ENCODE peak calls at places on chromosomes 13 and 19, in seven cellular contexts. One of them, this sample, is unnamed.

GRCh38 chr19:17484520-17485180 is 14.3 kb downstream of the SLC27A1 start:
- DNase-seq in H9: no peak
- DNase-seq in iPS DF 6.9: no peak
- DNase-seq in CD8-positive, alpha-beta T cell: no peak
- DNase-seq in psoas muscle: no peak
- DNase-seq in tibial nerve: no peak
- DNase-seq in mesenchymal stem cell: no peak
- DNase-seq in this sample: no peak

GRCh38 chr19:44626067-44626624 is 12.8 kb downstream of the IGSF23 start:
- DNase-seq in CD8-positive, alpha-beta T cell: no peak
- DNase-seq in H9: no peak
- DNase-seq in iPS DF 6.9: no peak
- DNase-seq in mesenchymal stem cell: peak; percentile 84
- DNase-seq in tibial nerve: no peak
- DNase-seq in psoas muscle: no peak
- DNase-seq in this sample: peak; percentile 88

GRCh38 chr19:34499155-34499834 is 17.7 kb downstream of the WTIP start:
- DNase-seq in CD8-positive, alpha-beta T cell: no peak
- DNase-seq in psoas muscle: no peak
- DNase-seq in tibial nerve: no peak
- DNase-seq in mesenchymal stem cell: no peak
- DNase-seq in iPS DF 6.9: no peak
- DNase-seq in H9: no peak
- DNase-seq in this sample: no peak

GRCh38 chr13:46134961-46135522 is 30.2 kb upstream of the CPB2 start:
- DNase-seq in CD8-positive, alpha-beta T cell: no peak
- DNase-seq in H9: peak; percentile 48
- DNase-seq in mesenchymal stem cell: no peak
- DNase-seq in psoas muscle: no peak
- DNase-seq in iPS DF 6.9: peak; percentile 35
- DNase-seq in tibial nerve: no peak
- DNase-seq in this sample: no peak

GRCh38 chr13:49669735-49670309 is 21.5 kb downstream of the EBPL start:
- DNase-seq in CD8-positive, alpha-beta T cell: peak; percentile 15
- DNase-seq in H9: peak; percentile 72
- DNase-seq in iPS DF 6.9: no peak
- DNase-seq in mesenchymal stem cell: peak; percentile 82
- DNase-seq in psoas muscle: peak; percentile 65
- DNase-seq in tibial nerve: no peak
- DNase-seq in this sample: no peak

GRCh38 chr13:51733656-51734334 is 70.2 kb downstream of the DHRS12 start:
- DNase-seq in psoas muscle: no peak
- DNase-seq in CD8-positive, alpha-beta T cell: no peak
- DNase-seq in iPS DF 6.9: no peak
- DNase-seq in tibial nerve: no peak
- DNase-seq in mesenchymal stem cell: peak; percentile 41
- DNase-seq in H9: no peak
- DNase-seq in this sample: no peak

GRCh38 chr13:98504371-98504963 is 72.4 kb downstream of the STK24 start:
- DNase-seq in psoas muscle: no peak
- DNase-seq in CD8-positive, alpha-beta T cell: no peak
- DNase-seq in tibial nerve: no peak
- DNase-seq in iPS DF 6.9: no peak
- DNase-seq in H9: no peak
- DNase-seq in mesenchymal stem cell: no peak
- DNase-seq in this sample: no peak

GRCh38 chr19:48961051-48961649 is 4.0 kb upstream of the FTL start:
- DNase-seq in tibial nerve: no peak
- DNase-seq in mesenchymal stem cell: peak; percentile 37
- DNase-seq in CD8-positive, alpha-beta T cell: no peak
- DNase-seq in iPS DF 6.9: no peak
- DNase-seq in H9: no peak
- DNase-seq in psoas muscle: no peak
- DNase-seq in this sample: no peak

GRCh38 chr13:32969516-32969941 is 46.7 kb upstream of the KL start:
- DNase-seq in CD8-positive, alpha-beta T cell: no peak
- DNase-seq in H9: no peak
- DNase-seq in psoas muscle: no peak
- DNase-seq in tibial nerve: no peak
- DNase-seq in mesenchymal stem cell: peak; percentile 80
- DNase-seq in iPS DF 6.9: no peak
- DNase-seq in this sample: no peak

GRCh38 chr13:66210677-66211076 is 1019.5 kb downstream of the PCDH9 start:
- DNase-seq in H9: no peak
- DNase-seq in tibial nerve: no peak
- DNase-seq in psoas muscle: no peak
- DNase-seq in iPS DF 6.9: no peak
- DNase-seq in CD8-positive, alpha-beta T cell: no peak
- DNase-seq in mesenchymal stem cell: peak; percentile 88
- DNase-seq in this sample: no peak

GRCh38 chr13:41549491-41549890 is 92.1 kb downstream of the RGCC start:
- DNase-seq in mesenchymal stem cell: no peak
- DNase-seq in iPS DF 6.9: no peak
- DNase-seq in psoas muscle: no peak
- DNase-seq in tibial nerve: no peak
- DNase-seq in CD8-positive, alpha-beta T cell: no peak
- DNase-seq in H9: no peak
- DNase-seq in this sample: no peak

GRCh38 chr13:33636955-33637670 is 180.8 kb upstream of the RFC3 start:
- DNase-seq in psoas muscle: no peak
- DNase-seq in tibial nerve: no peak
- DNase-seq in H9: no peak
- DNase-seq in CD8-positive, alpha-beta T cell: no peak
- DNase-seq in iPS DF 6.9: no peak
- DNase-seq in mesenchymal stem cell: no peak
- DNase-seq in this sample: no peak

GRCh38 chr13:108828053-108828806 is 198.8 kb downstream of the MYO16 start:
- DNase-seq in CD8-positive, alpha-beta T cell: no peak
- DNase-seq in mesenchymal stem cell: no peak
- DNase-seq in tibial nerve: no peak
- DNase-seq in iPS DF 6.9: no peak
- DNase-seq in psoas muscle: no peak
- DNase-seq in H9: no peak
- DNase-seq in this sample: no peak

GRCh38 chr13:20870829-20871228 is 31.7 kb downstream of the XPO4 start:
- DNase-seq in mesenchymal stem cell: no peak
- DNase-seq in psoas muscle: no peak
- DNase-seq in H9: no peak
- DNase-seq in iPS DF 6.9: no peak
- DNase-seq in CD8-positive, alpha-beta T cell: no peak
- DNase-seq in tibial nerve: no peak
- DNase-seq in this sample: no peak

GRCh38 chr19:50661087-50661486 is 11.8 kb downstream of the C19orf81 start:
- DNase-seq in iPS DF 6.9: no peak
- DNase-seq in CD8-positive, alpha-beta T cell: no peak
- DNase-seq in psoas muscle: no peak
- DNase-seq in tibial nerve: no peak
- DNase-seq in H9: no peak
- DNase-seq in mesenchymal stem cell: no peak
- DNase-seq in this sample: no peak

GRCh38 chr19:3142292-3142670 is 6.4 kb downstream of the GNA15 start:
- DNase-seq in mesenchymal stem cell: peak; percentile 88
- DNase-seq in CD8-positive, alpha-beta T cell: no peak
- DNase-seq in tibial nerve: no peak
- DNase-seq in H9: no peak
- DNase-seq in psoas muscle: no peak
- DNase-seq in iPS DF 6.9: no peak
- DNase-seq in this sample: peak; percentile 75

GRCh38 chr13:107842562-107843180 is 372.7 kb downstream of the LIG4 start:
- DNase-seq in iPS DF 6.9: no peak
- DNase-seq in psoas muscle: no peak
- DNase-seq in tibial nerve: no peak
- DNase-seq in H9: no peak
- DNase-seq in mesenchymal stem cell: peak; percentile 72
- DNase-seq in CD8-positive, alpha-beta T cell: no peak
- DNase-seq in this sample: no peak

GRCh38 chr13:60051754-60052153 is 112.0 kb downstream of the DIAPH3 start:
- DNase-seq in CD8-positive, alpha-beta T cell: no peak
- DNase-seq in iPS DF 6.9: no peak
- DNase-seq in mesenchymal stem cell: no peak
- DNase-seq in tibial nerve: no peak
- DNase-seq in H9: no peak
- DNase-seq in psoas muscle: no peak
- DNase-seq in this sample: no peak

GRCh38 chr19:35643255-35644205 is 2.0 kb downstream of the ETV2 start:
- DNase-seq in iPS DF 6.9: no peak
- DNase-seq in H9: peak; percentile 94
- DNase-seq in mesenchymal stem cell: peak; percentile 88
- DNase-seq in tibial nerve: peak; percentile 41
- DNase-seq in psoas muscle: peak; percentile 85
- DNase-seq in CD8-positive, alpha-beta T cell: peak; percentile 75
- DNase-seq in this sample: peak; percentile 86

GRCh38 chr13:42420304-42420703 is 148.4 kb downstream of the AKAP11 start:
- DNase-seq in CD8-positive, alpha-beta T cell: no peak
- DNase-seq in iPS DF 6.9: no peak
- DNase-seq in mesenchymal stem cell: no peak
- DNase-seq in psoas muscle: no peak
- DNase-seq in H9: no peak
- DNase-seq in tibial nerve: no peak
- DNase-seq in this sample: no peak

GRCh38 chr19:47176627-47177090 is 46.0 kb downstream of the SAE1 start:
- DNase-seq in iPS DF 6.9: no peak
- DNase-seq in mesenchymal stem cell: peak; percentile 92
- DNase-seq in psoas muscle: no peak
- DNase-seq in tibial nerve: no peak
- DNase-seq in H9: no peak
- DNase-seq in CD8-positive, alpha-beta T cell: peak; percentile 40
- DNase-seq in this sample: no peak

GRCh38 chr19:47663911-47664771 is 49.1 kb upstream of the EHD2 start:
- DNase-seq in H9: no peak
- DNase-seq in iPS DF 6.9: no peak
- DNase-seq in psoas muscle: peak; percentile 83
- DNase-seq in mesenchymal stem cell: peak; percentile 99
- DNase-seq in CD8-positive, alpha-beta T cell: no peak
- DNase-seq in tibial nerve: peak; percentile 51
- DNase-seq in this sample: no peak

GRCh38 chr19:29704562-29705558 is 10.2 kb downstream of the C19orf12 start:
- DNase-seq in mesenchymal stem cell: no peak
- DNase-seq in CD8-positive, alpha-beta T cell: no peak
- DNase-seq in iPS DF 6.9: no peak
- DNase-seq in psoas muscle: no peak
- DNase-seq in H9: no peak
- DNase-seq in tibial nerve: no peak
- DNase-seq in this sample: no peak
- H3K27ac ChIP-seq in mesenchymal stem cell: no peak overlapping the region
- H3K27ac ChIP-seq in CD8-positive, alpha-beta T cell: no peak overlapping the region
- H3K27ac ChIP-seq in iPS DF 6.9: no peak overlapping the region
- H3K27ac ChIP-seq in psoas muscle: no peak overlapping the region
- H3K27ac ChIP-seq in H9: no peak overlapping the region
- H3K27ac ChIP-seq in tibial nerve: no peak overlapping the region
- H3K27ac ChIP-seq in this sample: no peak overlapping the region

GRCh38 chr19:53332484-53332883 is 1.1 kb upstream of the ZNF845 start:
- DNase-seq in tibial nerve: no peak
- DNase-seq in mesenchymal stem cell: no peak
- DNase-seq in psoas muscle: no peak
- DNase-seq in iPS DF 6.9: no peak
- DNase-seq in CD8-positive, alpha-beta T cell: no peak
- DNase-seq in H9: no peak
- DNase-seq in this sample: no peak

GRCh38 chr19:53328967-53329366 is 4.6 kb upstream of the ZNF845 start:
- DNase-seq in psoas muscle: peak; percentile 83
- DNase-seq in tibial nerve: no peak
- DNase-seq in H9: peak; percentile 48
- DNase-seq in mesenchymal stem cell: no peak
- DNase-seq in iPS DF 6.9: no peak
- DNase-seq in CD8-positive, alpha-beta T cell: no peak
- DNase-seq in this sample: no peak

GRCh38 chr19:53333071-53333465 is 481 bp upstream of the ZNF845 start:
- DNase-seq in mesenchymal stem cell: no peak
- DNase-seq in H9: peak; percentile 84
- DNase-seq in psoas muscle: peak; percentile 66
- DNase-seq in tibial nerve: no peak
- DNase-seq in iPS DF 6.9: no peak
- DNase-seq in CD8-positive, alpha-beta T cell: peak; percentile 27
- DNase-seq in this sample: no peak

GRCh38 chr19:53333466-53334449 is at the start of gene ZNF845:
- DNase-seq in CD8-positive, alpha-beta T cell: peak; percentile 96
- DNase-seq in H9: peak; percentile 95
- DNase-seq in tibial nerve: peak; percentile 90
- DNase-seq in mesenchymal stem cell: peak; percentile 90
- DNase-seq in iPS DF 6.9: peak; percentile 43
- DNase-seq in psoas muscle: peak; percentile 95
- DNase-seq in this sample: peak; percentile 94
- H3K27ac ChIP-seq in CD8-positive, alpha-beta T cell: peak within 1 kb of the TSS; percentile 66
- H3K27ac ChIP-seq in H9: peak within 1 kb of the TSS; percentile 25
- H3K27ac ChIP-seq in tibial nerve: peak within 1 kb of the TSS; percentile 78
- H3K27ac ChIP-seq in mesenchymal stem cell: peak within 1 kb of the TSS; percentile 67
- H3K27ac ChIP-seq in iPS DF 6.9: no peak within 1 kb of the TSS
- H3K27ac ChIP-seq in psoas muscle: peak within 1 kb of the TSS; percentile 53
- H3K27ac ChIP-seq in this sample: peak within 1 kb of the TSS; percentile 31

DNA sequence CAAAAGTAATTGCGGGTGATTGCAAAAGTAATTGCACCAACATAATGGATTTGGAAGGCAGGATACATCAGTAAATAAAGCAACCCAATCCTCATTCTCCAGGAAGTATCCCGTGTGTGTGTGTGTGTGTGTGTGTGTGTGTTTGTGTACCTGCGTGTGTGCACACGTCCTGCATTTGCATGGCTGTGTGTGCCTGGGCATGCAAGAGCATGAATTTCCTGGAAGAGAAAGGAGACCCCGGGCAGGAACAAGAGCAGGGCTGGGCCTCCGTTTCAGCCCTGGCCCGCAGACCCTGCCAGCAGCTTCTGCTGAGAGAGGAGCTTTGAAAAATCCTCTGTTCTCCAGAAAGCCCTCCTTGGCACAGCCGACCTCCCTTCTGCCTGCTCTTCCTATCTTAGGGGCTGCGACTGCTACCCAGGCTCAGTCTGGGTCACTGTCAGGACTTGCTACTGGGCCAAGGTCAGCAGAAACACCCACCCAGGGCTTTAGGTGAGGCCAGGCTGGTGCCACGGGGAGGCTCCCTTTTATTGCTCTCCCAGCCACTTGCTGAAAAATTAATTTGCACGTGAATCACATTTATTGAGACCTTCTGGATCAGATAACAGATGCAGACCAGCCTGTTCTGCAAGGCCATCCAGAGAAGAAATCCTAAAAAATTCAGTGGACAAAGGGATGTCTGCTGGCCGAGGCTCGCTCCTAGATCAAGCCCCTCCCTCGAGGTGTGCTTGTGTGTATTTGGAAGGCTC is 258.3 kb downstream of the ZNF536 start:
- DNase-seq in mesenchymal stem cell: no peak
- DNase-seq in psoas muscle: no peak
- DNase-seq in tibial nerve: no peak
- DNase-seq in H9: no peak
- DNase-seq in iPS DF 6.9: no peak
- DNase-seq in CD8-positive, alpha-beta T cell: no peak
- DNase-seq in this sample: no peak
- H3K27ac ChIP-seq in mesenchymal stem cell: no peak overlapping the region
- H3K27ac ChIP-seq in psoas muscle: no peak overlapping the region
- H3K27ac ChIP-seq in tibial nerve: no peak overlapping the region
- H3K27ac ChIP-seq in H9: no peak overlapping the region
- H3K27ac ChIP-seq in iPS DF 6.9: no peak overlapping the region
- H3K27ac ChIP-seq in CD8-positive, alpha-beta T cell: no peak overlapping the region
- H3K27ac ChIP-seq in this sample: no peak overlapping the region

DNA sequence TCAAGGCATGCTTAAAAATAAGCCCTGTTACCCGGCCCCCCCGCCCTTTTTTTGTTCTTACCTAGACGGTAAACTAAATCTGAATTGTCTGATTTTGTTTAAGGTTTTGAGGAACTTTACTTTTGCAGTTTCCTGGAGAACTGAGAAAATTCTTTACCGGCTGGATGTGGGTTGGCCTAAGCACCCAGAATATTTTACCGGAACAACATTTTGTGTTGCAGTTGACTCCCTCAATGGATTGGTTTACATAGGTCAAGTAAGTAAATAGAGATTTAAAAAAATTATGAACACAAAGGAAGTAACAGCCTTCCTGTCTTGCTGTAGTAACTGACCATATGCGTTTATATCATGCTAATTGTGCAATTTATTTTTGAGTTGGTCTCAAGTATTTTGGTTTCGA is 777 bp downstream of the NHLRC3 start:
- DNase-seq in CD8-positive, alpha-beta T cell: no peak
- DNase-seq in H9: no peak
- DNase-seq in iPS DF 6.9: no peak
- DNase-seq in psoas muscle: no peak
- DNase-seq in tibial nerve: no peak
- DNase-seq in mesenchymal stem cell: no peak
- DNase-seq in this sample: no peak
- H3K27ac ChIP-seq in CD8-positive, alpha-beta T cell: no peak overlapping the region
- H3K27ac ChIP-seq in H9: no peak overlapping the region
- H3K27ac ChIP-seq in iPS DF 6.9: no peak overlapping the region
- H3K27ac ChIP-seq in psoas muscle: peak overlapping the region; percentile 85
- H3K27ac ChIP-seq in tibial nerve: peak overlapping the region; percentile 85
- H3K27ac ChIP-seq in mesenchymal stem cell: no peak overlapping the region
- H3K27ac ChIP-seq in this sample: peak overlapping the region; percentile 47